ENCODE peak calls at places on chromosomes 16 and 17, in seven cellular contexts. U is thoracic aorta; M is A673; K is heart left ventricle; O is stimulated activated CD8-positive, alpha-beta memory T cell treated with anti-CD3 and anti-CD28 coated beads, Interleukin-4, amount 100 ng/mL, for 1 hour; H is posterior vena cava; W is stimulated activated CD4-positive, alpha-beta T cell treated with anti-CD3 and anti-CD28 coated beads, TNF-alpha, amount 100 ng/mL, for 48 hours. I is an unnamed sample.

GRCh38 chr17:42720996-42721583 is 23.8 kb downstream of the EZH1 start:
- DNase-seq in M (peak), U (no peak), O (no peak), H (no peak), W (peak), K (no peak), I (no peak)

GRCh38 chr17:17313350-17313991 is 10.3 kb downstream of the NT5M start:
- DNase-seq in H (peak), M (peak), K (peak), O (peak), W (peak), U (no peak), I (no peak)

GRCh38 chr16:54627616-54628015 is 303.0 kb upstream of the IRX5 start:
- DNase-seq in O (no peak), W (no peak), H (no peak), M (no peak), K (no peak), U (no peak), I (no peak)

GRCh38 chr16:85583491-85584181 is 29.5 kb upstream of the GSE1 start:
- DNase-seq in O (no peak), H (no peak), K (no peak), U (no peak), W (no peak), M (peak), I (no peak)

GRCh38 chr16:2206780-2207433 is 1.7 kb downstream of the MLST8 start:
- DNase-seq in M (no peak), K (no peak), H (no peak), W (no peak), O (no peak), U (no peak), I (no peak)

GRCh38 chr17:82302498-82302963 is 14.9 kb downstream of the CD7 start:
- DNase-seq in W (no peak), K (no peak), U (no peak), O (no peak), H (no peak), M (no peak), I (no peak)

GRCh38 chr16:65075877-65076276 is 46.0 kb downstream of the CDH11 start:
- DNase-seq in M (no peak), U (no peak), W (no peak), K (no peak), H (no peak), O (no peak), I (no peak)

GRCh38 chr17:66531826-66532439 is 229.5 kb downstream of the PRKCA start:
- DNase-seq in H (no peak), K (no peak), U (no peak), O (no peak), W (no peak), M (no peak), I (no peak)

GRCh38 chr17:80923211-80924110 is 68.2 kb upstream of the CHMP6 start:
- DNase-seq in W (no peak), U (no peak), M (no peak), K (peak), H (peak), O (no peak), I (no peak)

GRCh38 chr17:59388070-59388556 is 56.7 kb downstream of the YPEL2 start:
- DNase-seq in U (no peak), H (no peak), O (no peak), M (no peak), K (no peak), W (no peak), I (no peak)

GRCh38 chr17:66056148-66056547 is 135.8 kb downstream of the CEP112 start:
- DNase-seq in M (no peak), U (no peak), H (no peak), O (no peak), K (no peak), W (no peak), I (no peak)

GRCh38 chr17:13626703-13627102 is 25.0 kb upstream of the HS3ST3A1 start:
- DNase-seq in M (no peak), K (no peak), O (no peak), H (no peak), W (no peak), U (no peak), I (no peak)

GRCh38 chr17:82021728-82022309 is 859 bp downstream of the CENPX start:
- DNase-seq in U (no peak), H (no peak), M (no peak), K (no peak), W (no peak), O (no peak), I (no peak)

GRCh38 chr17:39197380-39198185 is at the start of gene CACNB1:
- DNase-seq in K (peak), W (peak), M (peak), O (peak), H (peak), U (no peak), I (peak)

GRCh38 chr16:73365010-73365409 is 317.1 kb upstream of the ZFHX3 start:
- DNase-seq in U (no peak), W (no peak), K (peak), M (peak), H (no peak), O (no peak), I (peak)

GRCh38 chr17:64780096-64781012 is 118.2 kb upstream of the SMURF2 start:
- DNase-seq in K (peak), O (peak), U (no peak), H (no peak), W (peak), M (peak), I (no peak)

GRCh38 chr17:74454197-74455024 is 12.0 kb upstream of the CD300A start:
- DNase-seq in U (peak), O (no peak), M (peak), H (peak), K (no peak), W (no peak), I (peak)

GRCh38 chr17:75683467-75684041 is 16.4 kb downstream of the SAP30BP start:
- DNase-seq in O (no peak), M (no peak), U (no peak), K (no peak), H (peak), W (no peak), I (no peak)

GRCh38 chr17:30333503-30334240 is at the start of gene TMIGD1:
- DNase-seq in O (no peak), M (no peak), K (no peak), W (no peak), H (no peak), U (no peak), I (no peak)

GRCh38 chr17:29883497-29883896 is 46.5 kb downstream of the SSH2 start:
- DNase-seq in H (no peak), M (peak), U (no peak), W (no peak), O (no peak), K (no peak), I (no peak)

GRCh38 chr16:29974291-29975133 is 844 bp downstream of the TAOK2 start:
- DNase-seq in H (peak), W (no peak), O (no peak), K (peak), U (no peak), M (no peak), I (no peak)

GRCh38 chr17:50635720-50636144 is 1.1 kb downstream of the ABCC3 start:
- DNase-seq in O (no peak), M (no peak), W (no peak), U (no peak), K (no peak), H (no peak), I (no peak)

GRCh38 chr16:55479560-55480197 is 681 bp downstream of the MMP2 start:
- DNase-seq in M (no peak), O (no peak), K (no peak), W (no peak), U (no peak), H (no peak), I (no peak)

GRCh38 chr16:85891033-85891775 is 7.8 kb upstream of the IRF8 start:
- DNase-seq in H (no peak), M (no peak), U (no peak), K (no peak), O (no peak), W (no peak), I (peak)

GRCh38 chr16:17439580-17439979 is 31.2 kb downstream of the XYLT1 start:
- DNase-seq in H (no peak), O (no peak), U (no peak), W (no peak), K (no peak), M (no peak), I (no peak)

GRCh38 chr17:3513305-3514035 is 37.7 kb downstream of the ASPA start:
- DNase-seq in U (no peak), M (no peak), H (no peak), K (no peak), W (no peak), O (no peak), I (no peak)

GRCh38 chr17:21358185-21358584 is 18.0 kb upstream of the KCNJ12 start:
- DNase-seq in M (no peak), U (no peak), W (no peak), O (no peak), H (no peak), K (no peak), I (no peak)

GRCh38 chr17:2893422-2893914 is 97.2 kb downstream of the RAP1GAP2 start:
- DNase-seq in W (no peak), H (no peak), O (no peak), M (no peak), K (no peak), U (no peak), I (no peak)

GRCh38 chr16:65111306-65111705 is 10.6 kb downstream of the CDH11 start:
- DNase-seq in W (no peak), K (no peak), U (no peak), O (no peak), H (no peak), M (no peak), I (no peak)

GRCh38 chr17:57902800-57903759 is 52.1 kb downstream of the CUEDC1 start:
- DNase-seq in M (no peak), K (peak), H (peak), W (no peak), O (no peak), U (peak), I (no peak)

GRCh38 chr17:12911241-12911640 is 106.6 kb downstream of the ELAC2 start:
- DNase-seq in O (no peak), M (no peak), K (no peak), W (no peak), U (no peak), H (no peak), I (no peak)

GRCh38 chr17:50547035-50547735 is at the start of gene SPATA20:
- DNase-seq in H (peak), W (peak), K (peak), M (peak), O (peak), U (peak), I (peak)

GRCh38 chr17:32495347-32496253 is 8.8 kb downstream of the CDK5R1 start:
- DNase-seq in W (no peak), H (peak), K (peak), U (no peak), M (no peak), O (no peak), I (no peak)

GRCh38 chr17:8392674-8393469 is 4.8 kb downstream of the RNF222 start:
- DNase-seq in O (no peak), W (no peak), H (no peak), K (no peak), U (no peak), M (no peak), I (no peak)

GRCh38 chr17:76469076-76469990 is 1.9 kb downstream of the AANAT start:
- DNase-seq in K (no peak), U (no peak), M (no peak), H (no peak), O (no peak), W (no peak), I (no peak)

GRCh38 chr16:79593074-79593531 is 7.4 kb downstream of the MAF start:
- DNase-seq in W (no peak), M (no peak), H (no peak), O (no peak), K (no peak), U (no peak), I (no peak)

GRCh38 chr17:81333626-81334368 is 38.7 kb upstream of the SLC38A10 start:
- DNase-seq in K (no peak), W (no peak), O (no peak), H (no peak), M (no peak), U (no peak), I (no peak)

GRCh38 chr16:21101631-21102420 is 48.8 kb downstream of the DNAH3 start:
- DNase-seq in U (no peak), W (no peak), K (no peak), H (no peak), M (no peak), O (no peak), I (no peak)

I was measured in mesothelial cell of epicardium.